ENCODE peak calls at places on chromosomes 16 and 17, in eight cellular contexts. B is HCT116; Y is pancreas; X is GM06990; Q is lower leg skin; R is NCI-H2081; C is activated naive CD8-positive, alpha-beta T cell treated with anti-CD3 and anti-CD28 coated beads, Interleukin-2, amount 50 U/mL, for 24 hours; U is effector memory CD4-positive, alpha-beta T cell. L is an unnamed sample.

GRCh38 chr16:952321-952720 is 18.5 kb downstream of the LMF1 start:
- DNase-seq in B (no peak), Y (no peak), X (no peak), Q (no peak), R (no peak), C (no peak), U (no peak), L (no peak)

GRCh38 chr17:12712941-12713340 is 47.3 kb downstream of the MYOCD start:
- DNase-seq in B (no peak), Y (no peak), X (no peak), Q (no peak), R (no peak), C (no peak), U (no peak), L (peak)

GRCh38 chr17:43553501-43554018 is 7.4 kb upstream of the ETV4 start:
- DNase-seq in B (no peak), Y (no peak), X (no peak), Q (no peak), R (no peak), C (no peak), U (no peak), L (no peak)

GRCh38 chr17:7497228-7497627 is 13.1 kb downstream of the POLR2A start:
- DNase-seq in B (no peak), Y (no peak), X (no peak), Q (no peak), R (no peak), C (no peak), U (no peak), L (no peak)

GRCh38 chr17:61656721-61657217 is 65.8 kb upstream of the NACA2 start:
- DNase-seq in B (no peak), Y (no peak), X (no peak), Q (no peak), R (no peak), C (no peak), U (no peak), L (no peak)

GRCh38 chr17:39677581-39678339 is 9.5 kb downstream of the PNMT start:
- DNase-seq in B (no peak), Y (no peak), X (no peak), Q (no peak), R (peak), C (no peak), U (no peak), L (no peak)

GRCh38 chr16:83713597-83713996 is 94.2 kb upstream of the HSBP1 start:
- DNase-seq in B (no peak), Y (no peak), X (no peak), Q (no peak), R (no peak), C (no peak), U (no peak), L (no peak)

GRCh38 chr17:29344201-29344856 is 45.8 kb upstream of the TAOK1 start:
- DNase-seq in B (no peak), Y (no peak), X (no peak), Q (peak), R (no peak), C (no peak), U (no peak), L (no peak)

GRCh38 chr16:1137604-1138003 is 15.3 kb upstream of the CACNA1H start:
- DNase-seq in B (no peak), Y (no peak), X (no peak), Q (no peak), R (no peak), C (no peak), U (no peak), L (peak)

GRCh38 chr17:79562117-79562805 is 48.6 kb downstream of the RBFOX3 start:
- DNase-seq in B (no peak), Y (no peak), X (no peak), Q (no peak), R (no peak), C (no peak), U (no peak), L (no peak)

GRCh38 chr16:57167951-57168350 is 17.9 kb downstream of the PSME3IP1 start:
- DNase-seq in B (peak), Y (no peak), X (no peak), Q (no peak), R (peak), C (no peak), U (no peak), L (peak)

GRCh38 chr17:66727634-66728570 is 107.0 kb upstream of the CACNG5 start:
- DNase-seq in B (peak), Y (peak), X (peak), Q (no peak), R (peak), C (peak), U (no peak), L (peak)

GRCh38 chr16:64278196-64278595 is 843.7 kb downstream of the CDH11 start:
- DNase-seq in B (no peak), Y (no peak), X (no peak), Q (no peak), R (no peak), C (no peak), U (no peak), L (peak)

GRCh38 chr17:17750881-17751280 is 69.6 kb downstream of the RAI1 start:
- DNase-seq in B (no peak), Y (no peak), X (peak), Q (no peak), R (no peak), C (peak), U (no peak), L (no peak)

GRCh38 chr17:58421711-58422110 is 4.4 kb upstream of the RNF43 start:
- DNase-seq in B (no peak), Y (no peak), X (no peak), Q (no peak), R (no peak), C (no peak), U (no peak), L (no peak)

GRCh38 chr17:75688209-75688771 is 21.2 kb downstream of the SAP30BP start:
- DNase-seq in B (no peak), Y (no peak), X (peak), Q (no peak), R (no peak), C (peak), U (no peak), L (peak)

GRCh38 chr16:67269766-67270165 is 9.6 kb upstream of the PLEKHG4 start:
- DNase-seq in B (no peak), Y (no peak), X (no peak), Q (no peak), R (no peak), C (no peak), U (no peak), L (peak)

GRCh38 chr17:67467500-67468481 is 90.7 kb downstream of the PITPNC1 start:
- DNase-seq in B (no peak), Y (no peak), X (no peak), Q (peak), R (no peak), C (no peak), U (no peak), L (peak)

GRCh38 chr17:17752822-17753448 is 71.7 kb downstream of the RAI1 start:
- DNase-seq in B (no peak), Y (no peak), X (no peak), Q (no peak), R (no peak), C (no peak), U (no peak), L (no peak)

GRCh38 chr17:70919241-70919640 is 749.9 kb downstream of the KCNJ2 start:
- DNase-seq in B (no peak), Y (no peak), X (no peak), Q (no peak), R (no peak), C (no peak), U (no peak), L (no peak)

L was measured in AG10803.